ENCODE peak calls at places on chromosomes 7 and 10, in four cellular contexts. One of them, this sample, is unnamed.

GRCh38 chr10:31599626-31600504 is 280.8 kb downstream of the ZEB1 start:
- DNase-seq in OCI-LY7: no peak
- DNase-seq in progenitor cell of endocrine pancreas: no peak
- DNase-seq in B cell: no peak
- DNase-seq in this sample: no peak

GRCh38 chr7:18520450-18521235 is 25.1 kb downstream of the HDAC9 start:
- DNase-seq in OCI-LY7: peak
- DNase-seq in progenitor cell of endocrine pancreas: no peak
- DNase-seq in B cell: no peak
- DNase-seq in this sample: no peak

GRCh38 chr7:111388912-111389311 is 173.4 kb downstream of the IMMP2L start:
- DNase-seq in OCI-LY7: no peak
- DNase-seq in progenitor cell of endocrine pancreas: no peak
- DNase-seq in B cell: no peak
- DNase-seq in this sample: no peak

GRCh38 chr7:6271091-6271658 is 1.2 kb downstream of the CYTH3 start:
- DNase-seq in OCI-LY7: no peak
- DNase-seq in progenitor cell of endocrine pancreas: no peak
- DNase-seq in B cell: peak
- DNase-seq in this sample: peak

GRCh38 chr7:19969859-19970493 is 196.6 kb upstream of the TMEM196 start:
- DNase-seq in OCI-LY7: no peak
- DNase-seq in progenitor cell of endocrine pancreas: no peak
- DNase-seq in B cell: no peak
- DNase-seq in this sample: no peak

GRCh38 chr10:103820101-103821062 is 35.0 kb downstream of the SH3PXD2A start:
- DNase-seq in OCI-LY7: no peak
- DNase-seq in progenitor cell of endocrine pancreas: no peak
- DNase-seq in B cell: no peak
- DNase-seq in this sample: no peak

GRCh38 chr7:48171190-48171589 is at the start of gene ABCA13:
- DNase-seq in OCI-LY7: no peak
- DNase-seq in progenitor cell of endocrine pancreas: no peak
- DNase-seq in B cell: no peak
- DNase-seq in this sample: no peak

GRCh38 chr10:32961343-32961891 is 3.4 kb upstream of the ITGB1 start:
- DNase-seq in OCI-LY7: no peak
- DNase-seq in progenitor cell of endocrine pancreas: no peak
- DNase-seq in B cell: no peak
- DNase-seq in this sample: no peak

GRCh38 chr7:54811016-54811924 is 52.3 kb upstream of the SEC61G start:
- DNase-seq in OCI-LY7: no peak
- DNase-seq in progenitor cell of endocrine pancreas: no peak
- DNase-seq in B cell: no peak
- DNase-seq in this sample: no peak

GRCh38 chr7:36686499-36686898 is 37.8 kb downstream of the AOAH start:
- DNase-seq in OCI-LY7: no peak
- DNase-seq in progenitor cell of endocrine pancreas: no peak
- DNase-seq in B cell: no peak
- DNase-seq in this sample: peak

GRCh38 chr10:106711313-106711906 is 453.1 kb downstream of the SORCS1 start:
- DNase-seq in OCI-LY7: peak
- DNase-seq in progenitor cell of endocrine pancreas: no peak
- DNase-seq in B cell: peak
- DNase-seq in this sample: peak

GRCh38 chr7:4043988-4044387 is 638.1 kb upstream of the FOXK1 start:
- DNase-seq in OCI-LY7: no peak
- DNase-seq in progenitor cell of endocrine pancreas: no peak
- DNase-seq in B cell: no peak
- DNase-seq in this sample: no peak

GRCh38 chr7:102468416-102469350 is 3.9 kb downstream of the LRWD1 start:
- DNase-seq in OCI-LY7: no peak
- DNase-seq in progenitor cell of endocrine pancreas: no peak
- DNase-seq in B cell: peak
- DNase-seq in this sample: no peak

GRCh38 chr7:85135931-85136330 is 50.9 kb downstream of the SEMA3D start:
- DNase-seq in OCI-LY7: no peak
- DNase-seq in progenitor cell of endocrine pancreas: no peak
- DNase-seq in B cell: no peak
- DNase-seq in this sample: no peak

GRCh38 chr10:79066460-79067240 is 2.1 kb upstream of the ZMIZ1 start:
- DNase-seq in OCI-LY7: no peak
- DNase-seq in progenitor cell of endocrine pancreas: no peak
- DNase-seq in B cell: peak
- DNase-seq in this sample: no peak

GRCh38 chr7:158030071-158030470 is 557.6 kb downstream of the PTPRN2 start:
- DNase-seq in OCI-LY7: no peak
- DNase-seq in progenitor cell of endocrine pancreas: no peak
- DNase-seq in B cell: no peak
- DNase-seq in this sample: no peak

GRCh38 chr10:132575320-132576201 is 38.0 kb downstream of the INPP5A start:
- DNase-seq in OCI-LY7: no peak
- DNase-seq in progenitor cell of endocrine pancreas: no peak
- DNase-seq in B cell: peak
- DNase-seq in this sample: peak

GRCh38 chr7:16801111-16801542 is 3.7 kb downstream of the AGR2 start:
- DNase-seq in OCI-LY7: peak
- DNase-seq in progenitor cell of endocrine pancreas: no peak
- DNase-seq in B cell: peak
- DNase-seq in this sample: no peak

GRCh38 chr7:40822861-40823260 is 688.1 kb downstream of the SUGCT start:
- DNase-seq in OCI-LY7: no peak
- DNase-seq in progenitor cell of endocrine pancreas: no peak
- DNase-seq in B cell: no peak
- DNase-seq in this sample: no peak

GRCh38 chr7:82325416-82325815 is 118.2 kb downstream of the CACNA2D1 start:
- DNase-seq in OCI-LY7: no peak
- DNase-seq in progenitor cell of endocrine pancreas: no peak
- DNase-seq in B cell: no peak
- DNase-seq in this sample: no peak

GRCh38 chr10:113359664-113360063 is 193.2 kb upstream of the HABP2 start:
- DNase-seq in OCI-LY7: no peak
- DNase-seq in progenitor cell of endocrine pancreas: no peak
- DNase-seq in B cell: no peak
- DNase-seq in this sample: no peak

GRCh38 chr10:123640016-123640535 is 26.1 kb upstream of the GPR26 start:
- DNase-seq in OCI-LY7: no peak
- DNase-seq in progenitor cell of endocrine pancreas: no peak
- DNase-seq in B cell: no peak
- DNase-seq in this sample: no peak

GRCh38 chr10:76582536-76582935 is 1055.1 kb downstream of the KCNMA1 start:
- DNase-seq in OCI-LY7: no peak
- DNase-seq in progenitor cell of endocrine pancreas: no peak
- DNase-seq in B cell: no peak
- DNase-seq in this sample: no peak

GRCh38 chr7:149874644-149875028 is 867 bp downstream of the ATP6V0E2 start:
- DNase-seq in OCI-LY7: no peak
- DNase-seq in progenitor cell of endocrine pancreas: no peak
- DNase-seq in B cell: no peak
- DNase-seq in this sample: no peak

GRCh38 chr10:116101616-116102015 is 171.4 kb downstream of the GFRA1 start:
- DNase-seq in OCI-LY7: no peak
- DNase-seq in progenitor cell of endocrine pancreas: no peak
- DNase-seq in B cell: no peak
- DNase-seq in this sample: no peak

GRCh38 chr7:100706672-100707311 is 871 bp downstream of the POP7 start:
- DNase-seq in OCI-LY7: no peak
- DNase-seq in progenitor cell of endocrine pancreas: no peak
- DNase-seq in B cell: no peak
- DNase-seq in this sample: no peak

GRCh38 chr7:73454424-73454823 is 20.8 kb downstream of the FZD9 start:
- DNase-seq in OCI-LY7: no peak
- DNase-seq in progenitor cell of endocrine pancreas: no peak
- DNase-seq in B cell: no peak
- DNase-seq in this sample: no peak

GRCh38 chr10:33252794-33253203 is 81.7 kb downstream of the NRP1 start:
- DNase-seq in OCI-LY7: no peak
- DNase-seq in progenitor cell of endocrine pancreas: no peak
- DNase-seq in B cell: no peak
- DNase-seq in this sample: no peak

GRCh38 chr7:79880312-79880711 is 254.3 kb upstream of the GNAI1 start:
- DNase-seq in OCI-LY7: no peak
- DNase-seq in progenitor cell of endocrine pancreas: no peak
- DNase-seq in B cell: no peak
- DNase-seq in this sample: no peak

GRCh38 chr10:80471715-80472233 is 17.7 kb downstream of the TSPAN14 start:
- DNase-seq in OCI-LY7: peak
- DNase-seq in progenitor cell of endocrine pancreas: no peak
- DNase-seq in B cell: no peak
- DNase-seq in this sample: no peak

GRCh38 chr7:95101422-95101821 is 194.0 kb downstream of the PPP1R9A start:
- DNase-seq in OCI-LY7: no peak
- DNase-seq in progenitor cell of endocrine pancreas: no peak
- DNase-seq in B cell: no peak
- DNase-seq in this sample: no peak

GRCh38 chr10:119190353-119190752 is 11.7 kb upstream of the PRDX3 start:
- DNase-seq in OCI-LY7: no peak
- DNase-seq in progenitor cell of endocrine pancreas: no peak
- DNase-seq in B cell: no peak
- DNase-seq in this sample: no peak

GRCh38 chr10:128463991-128464755 is 337.9 kb upstream of the MKI67 start:
- DNase-seq in OCI-LY7: peak
- DNase-seq in progenitor cell of endocrine pancreas: peak
- DNase-seq in B cell: no peak
- DNase-seq in this sample: no peak

GRCh38 chr7:84049034-84049433 is 145.6 kb downstream of the SEMA3A start:
- DNase-seq in OCI-LY7: no peak
- DNase-seq in progenitor cell of endocrine pancreas: no peak
- DNase-seq in B cell: no peak
- DNase-seq in this sample: no peak

GRCh38 chr10:5081091-5081490 is 13.1 kb upstream of the AKR1C3 start:
- DNase-seq in OCI-LY7: no peak
- DNase-seq in progenitor cell of endocrine pancreas: no peak
- DNase-seq in B cell: no peak
- DNase-seq in this sample: no peak

GRCh38 chr7:106660862-106661720 is at the start of gene CCDC71L:
- DNase-seq in OCI-LY7: peak
- DNase-seq in progenitor cell of endocrine pancreas: peak
- DNase-seq in B cell: peak
- DNase-seq in this sample: peak

GRCh38 chr7:113283861-113284260 is 165.5 kb upstream of the SMIM30 start:
- DNase-seq in OCI-LY7: no peak
- DNase-seq in progenitor cell of endocrine pancreas: no peak
- DNase-seq in B cell: no peak
- DNase-seq in this sample: no peak

GRCh38 chr10:22217842-22218241 is at the start of gene EBLN1:
- DNase-seq in OCI-LY7: no peak
- DNase-seq in progenitor cell of endocrine pancreas: no peak
- DNase-seq in B cell: no peak
- DNase-seq in this sample: no peak

GRCh38 chr10:22219308-22219707 is 1.5 kb upstream of the EBLN1 start:
- DNase-seq in OCI-LY7: no peak
- DNase-seq in progenitor cell of endocrine pancreas: no peak
- DNase-seq in B cell: no peak
- DNase-seq in this sample: no peak

GRCh38 chr10:22222236-22223190 is 4.7 kb upstream of the EBLN1 start:
- DNase-seq in OCI-LY7: no peak
- DNase-seq in progenitor cell of endocrine pancreas: no peak
- DNase-seq in B cell: no peak
- DNase-seq in this sample: no peak

GRCh38 chr10:22218448-22218847 is 633 bp upstream of the EBLN1 start:
- DNase-seq in OCI-LY7: no peak
- DNase-seq in progenitor cell of endocrine pancreas: no peak
- DNase-seq in B cell: no peak
- DNase-seq in this sample: no peak
- TF ChIP-seq CTCF in OCI-LY7: peak
- TF ChIP-seq CTCF in progenitor cell of endocrine pancreas: peak
- TF ChIP-seq CTCF in B cell: no peak
- TF ChIP-seq CTCF in this sample: no peak

GRCh38 chr7:9091282-9091681 is 657.9 kb downstream of the NXPH1 start:
- DNase-seq in OCI-LY7: peak
- DNase-seq in progenitor cell of endocrine pancreas: no peak
- DNase-seq in B cell: no peak
- DNase-seq in this sample: no peak
- TF ChIP-seq CTCF in OCI-LY7: peak
- TF ChIP-seq CTCF in progenitor cell of endocrine pancreas: no peak
- TF ChIP-seq CTCF in B cell: no peak
- TF ChIP-seq CTCF in this sample: no peak

GRCh38 chr7:117908031-117908795 is 35.0 kb upstream of the CTTNBP2 start:
- DNase-seq in OCI-LY7: no peak
- DNase-seq in progenitor cell of endocrine pancreas: no peak
- DNase-seq in B cell: no peak
- DNase-seq in this sample: no peak

GRCh38 chr7:117907058-117907633 is 33.9 kb upstream of the CTTNBP2 start:
- DNase-seq in OCI-LY7: no peak
- DNase-seq in progenitor cell of endocrine pancreas: no peak
- DNase-seq in B cell: no peak
- DNase-seq in this sample: no peak

GRCh38 chr7:117901089-117901797 is 28.0 kb upstream of the CTTNBP2 start:
- DNase-seq in OCI-LY7: no peak
- DNase-seq in progenitor cell of endocrine pancreas: no peak
- DNase-seq in B cell: no peak
- DNase-seq in this sample: no peak

DNA sequence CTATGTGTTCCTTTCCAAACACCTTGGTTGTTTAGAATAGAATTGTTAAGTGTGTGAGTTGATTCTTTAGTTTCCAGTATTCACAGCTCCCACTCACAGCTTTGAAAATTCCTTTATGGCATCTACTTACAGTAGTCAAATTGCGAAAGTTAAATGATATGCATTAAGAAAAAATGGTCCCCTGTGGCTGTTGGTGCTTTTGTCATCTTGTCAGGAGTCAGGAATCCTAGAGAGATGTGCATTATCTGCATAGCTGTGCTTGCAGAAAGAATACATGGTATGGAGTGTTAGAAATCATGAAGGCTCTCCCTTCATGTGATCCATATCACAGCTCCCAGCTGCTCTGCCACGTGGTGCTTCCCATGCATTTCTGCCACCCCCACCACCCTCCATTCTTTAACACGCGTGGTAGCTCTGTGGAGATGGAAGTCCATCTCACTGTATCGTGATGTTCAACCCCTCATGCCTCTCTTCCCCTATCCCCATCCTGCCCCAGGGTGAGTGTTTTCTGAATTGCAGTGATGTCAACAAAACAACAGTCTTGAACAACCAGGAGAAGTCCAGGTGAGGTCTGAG is 29.2 kb upstream of the CTTNBP2 start:
- DNase-seq in OCI-LY7: no peak
- DNase-seq in progenitor cell of endocrine pancreas: no peak
- DNase-seq in B cell: no peak
- DNase-seq in this sample: no peak
- TF ChIP-seq CTCF in OCI-LY7: no peak
- TF ChIP-seq CTCF in progenitor cell of endocrine pancreas: no peak
- TF ChIP-seq CTCF in B cell: no peak
- TF ChIP-seq CTCF in this sample: no peak

DNA sequence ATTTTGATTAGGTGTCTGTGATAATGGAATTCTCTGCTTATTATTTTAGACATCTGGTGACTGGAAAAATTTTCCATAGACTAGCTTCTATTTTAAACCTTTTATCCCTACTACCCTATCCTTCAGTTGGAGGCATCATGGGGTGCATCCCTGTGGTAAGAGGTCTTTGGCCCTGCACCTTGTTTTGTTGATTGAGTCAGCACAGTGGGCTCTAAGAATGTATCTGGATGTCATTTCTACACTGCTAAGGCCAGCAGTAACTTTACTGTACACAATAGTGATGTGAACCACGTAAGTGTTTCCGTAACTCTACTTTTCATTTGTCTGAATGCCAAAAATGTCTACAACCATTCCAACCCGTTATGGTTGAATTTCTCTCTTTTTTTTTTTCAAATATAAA is 75.6 kb downstream of the ADAM22 start:
- DNase-seq in OCI-LY7: no peak
- DNase-seq in progenitor cell of endocrine pancreas: no peak
- DNase-seq in B cell: no peak
- DNase-seq in this sample: no peak
- TF ChIP-seq CTCF in OCI-LY7: no peak
- TF ChIP-seq CTCF in progenitor cell of endocrine pancreas: no peak
- TF ChIP-seq CTCF in B cell: no peak
- TF ChIP-seq CTCF in this sample: no peak

This sample was measured in natural killer cell.